ENCODE peak calls at places on chromosomes 6 and 20, in seven cellular contexts. Y is sigmoid colon; H is HepG2; L is AG09309; F is BE2C; X is left lung; C is CD8-positive, alpha-beta T cell. Q is an unnamed sample.
A peak's percentile ranks its signal among the peaks of the same experiment; 100 is the strongest.

GRCh38 chr20:51492167-51493092 is 50.1 kb downstream of the NFATC2 start:
- DNase-seq in Y (no peak), H (no peak), L (no peak), F (no peak), X (peak; percentile 77), C (no peak), Q (no peak)

GRCh38 chr6:20658053-20658452 is 123.8 kb downstream of the CDKAL1 start:
- DNase-seq in Y (no peak), H (peak; percentile 85), L (no peak), F (no peak), X (no peak), C (no peak), Q (no peak)

GRCh38 chr6:25993038-25993684 is 30.6 kb downstream of the TRIM38 start:
- DNase-seq in Y (no peak), H (no peak), L (no peak), F (no peak), X (no peak), C (no peak), Q (no peak)

GRCh38 chr20:32480361-32481199 is 104.6 kb downstream of the NOL4L start:
- DNase-seq in Y (peak; percentile 59), H (no peak), L (no peak), F (no peak), X (no peak), C (no peak), Q (no peak)

GRCh38 chr6:168713013-168713412 is 272.0 kb downstream of the SMOC2 start:
- DNase-seq in Y (no peak), H (no peak), L (no peak), F (no peak), X (peak; percentile 8), C (no peak), Q (no peak)

GRCh38 chr6:149033454-149034241 is 283.9 kb upstream of the TAB2 start:
- DNase-seq in Y (no peak), H (no peak), L (no peak), F (no peak), X (no peak), C (no peak), Q (no peak)

GRCh38 chr6:163031931-163032330 is 304.2 kb downstream of the PACRG start:
- DNase-seq in Y (no peak), H (no peak), L (no peak), F (no peak), X (no peak), C (no peak), Q (no peak)

GRCh38 chr6:6220718-6221117 is 99.7 kb downstream of the F13A1 start:
- DNase-seq in Y (no peak), H (no peak), L (no peak), F (no peak), X (no peak), C (no peak), Q (no peak)

GRCh38 chr6:41546475-41546865 is 289 bp downstream of the FOXP4 start:
- DNase-seq in Y (no peak), H (no peak), L (no peak), F (no peak), X (no peak), C (no peak), Q (peak; percentile 62)

GRCh38 chr6:108492131-108492766 is 68.5 kb upstream of the FOXO3 start:
- DNase-seq in Y (no peak), H (peak; percentile 25), L (peak; percentile 24), F (no peak), X (no peak), C (no peak), Q (peak; percentile 58)

GRCh38 chr6:4780360-4780812 is 4.2 kb downstream of the CDYL start:
- DNase-seq in Y (no peak), H (no peak), L (no peak), F (no peak), X (no peak), C (no peak), Q (peak; percentile 46)

GRCh38 chr20:48052492-48052870 is 267.2 kb upstream of the SULF2 start:
- DNase-seq in Y (no peak), H (no peak), L (no peak), F (peak; percentile 62), X (no peak), C (no peak), Q (peak; percentile 17)

GRCh38 chr6:32163559-32164258 is 686 bp upstream of the EGFL8 start:
- DNase-seq in Y (no peak), H (no peak), L (no peak), F (no peak), X (no peak), C (no peak), Q (no peak)

GRCh38 chr6:119985952-119986736 is 636.6 kb upstream of the MAN1A1 start:
- DNase-seq in Y (peak; percentile 47), H (no peak), L (no peak), F (no peak), X (no peak), C (no peak), Q (no peak)

GRCh38 chr6:163745566-163746400 is 331.3 kb downstream of the QKI start:
- DNase-seq in Y (no peak), H (peak; percentile 56), L (peak; percentile 23), F (no peak), X (no peak), C (no peak), Q (peak; percentile 90)

GRCh38 chr6:31308050-31308844 is 36.4 kb upstream of the HLA-C start:
- DNase-seq in Y (peak; percentile 62), H (no peak), L (no peak), F (no peak), X (peak; percentile 65), C (peak; percentile 48), Q (no peak)

GRCh38 chr20:6519556-6519955 is 247.9 kb upstream of the BMP2 start:
- DNase-seq in Y (no peak), H (no peak), L (no peak), F (no peak), X (no peak), C (no peak), Q (peak; percentile 0)

GRCh38 chr6:143708889-143709288 is 31.1 kb downstream of the PHACTR2 start:
- DNase-seq in Y (no peak), H (no peak), L (no peak), F (no peak), X (no peak), C (no peak), Q (no peak)

GRCh38 chr6:21994821-21995220 is 302.0 kb downstream of the PRL start:
- DNase-seq in Y (no peak), H (no peak), L (no peak), F (no peak), X (no peak), C (no peak), Q (no peak)

GRCh38 chr6:159692303-159693127 is 526 bp downstream of the SOD2 start:
- DNase-seq in Y (peak; percentile 80), H (peak; percentile 41), L (no peak), F (peak; percentile 50), X (peak; percentile 81), C (peak; percentile 16), Q (no peak)

DNA sequence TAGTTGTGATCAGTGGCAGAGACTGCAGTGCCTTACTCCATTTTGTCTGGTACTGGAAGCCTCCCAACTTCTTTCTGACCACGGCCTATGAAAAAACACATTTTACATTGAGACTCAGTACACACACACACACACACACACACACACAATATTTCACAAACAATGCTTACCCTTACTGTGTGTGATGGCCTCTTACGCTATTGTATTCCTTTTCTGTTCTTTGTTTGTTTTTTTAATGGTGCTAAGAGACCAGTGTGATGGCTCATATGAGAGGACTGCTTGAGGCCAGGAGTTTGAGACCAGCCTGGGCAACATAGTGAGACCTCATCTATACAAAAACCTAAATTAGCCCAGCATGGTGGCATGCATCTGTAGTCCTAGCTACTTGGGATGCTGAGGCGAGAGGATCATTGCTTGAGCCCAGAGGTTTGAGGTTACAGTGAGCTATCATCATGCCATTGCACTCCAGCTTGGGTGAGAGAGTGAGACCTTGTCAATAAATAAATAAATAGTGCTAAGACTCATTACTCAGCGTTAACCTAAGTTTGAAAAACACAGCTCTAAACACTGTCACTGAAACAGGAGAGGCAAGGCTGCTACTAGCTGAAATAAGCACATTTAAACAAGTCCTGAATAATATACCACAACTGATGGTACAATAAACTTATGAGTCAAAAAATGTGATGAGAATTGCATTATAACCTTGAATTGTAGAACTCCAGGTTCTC is 13.7 kb upstream of the RNF8 start:
- DNase-seq in Y (no peak), H (no peak), L (no peak), F (no peak), X (no peak), C (no peak), Q (peak; percentile 15)
- H3K4me3 ChIP-seq in Y (no peak overlapping the region), H (peak overlapping the region; percentile 7), L (no peak overlapping the region), F (no peak overlapping the region), X (no peak overlapping the region), C (no peak overlapping the region), Q (no peak overlapping the region)

GRCh38 chr20:31257364-31257763 is at the start of gene DEFB115:
- DNase-seq in Y (no peak), H (no peak), L (no peak), F (no peak), X (no peak), C (no peak), Q (no peak)

GRCh38 chr20:31256959-31257358 is 505 bp upstream of the DEFB115 start:
- DNase-seq in Y (no peak), H (no peak), L (no peak), F (no peak), X (no peak), C (no peak), Q (no peak)

DNA sequence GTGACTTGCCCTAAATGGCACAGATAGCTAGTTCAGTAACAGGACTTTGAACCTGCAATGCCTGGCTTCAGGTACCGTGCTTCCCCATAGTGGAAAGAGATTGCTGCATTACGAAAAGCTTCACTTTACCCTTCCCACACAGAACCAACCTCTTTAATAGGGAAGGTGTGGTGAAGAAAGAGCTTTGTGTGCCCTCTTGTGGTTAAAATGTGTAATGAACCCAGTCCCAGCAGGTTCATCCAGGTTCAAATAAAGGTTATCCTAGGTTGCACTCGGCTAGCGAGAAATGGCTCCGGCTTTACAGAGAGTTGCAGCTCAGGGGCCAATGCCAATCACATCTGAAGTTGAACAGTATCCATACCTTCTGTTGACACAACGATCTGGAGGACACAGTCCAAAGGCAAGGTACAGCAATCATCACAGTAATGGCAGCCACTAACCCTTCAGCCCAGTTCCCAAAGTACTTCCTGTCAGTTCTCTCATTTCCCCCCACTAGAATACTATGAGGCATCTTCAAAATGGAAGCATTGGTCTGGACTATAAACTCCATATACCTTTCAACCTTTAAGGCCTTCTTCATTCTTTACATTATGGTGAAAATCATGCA is 3.0 kb downstream of the DEFB115 start:
- DNase-seq in Y (no peak), H (peak; percentile 66), L (no peak), F (no peak), X (no peak), C (no peak), Q (no peak)
- TF ChIP-seq CTCF in Y (no peak), H (peak; percentile 84), L (peak; percentile 26), F (peak; percentile 76), X (peak; percentile 30), C (no peak), Q (no peak)

GRCh38 chr6:45436544-45437440 is 59.1 kb upstream of the SUPT3H start:
- DNase-seq in Y (no peak), H (no peak), L (no peak), F (no peak), X (no peak), C (no peak), Q (peak; percentile 67)
- H3K4me3 ChIP-seq in Y (no peak overlapping the region), H (no peak overlapping the region), L (no peak overlapping the region), F (no peak overlapping the region), X (no peak overlapping the region), C (no peak overlapping the region), Q (no peak overlapping the region)

GRCh38 chr20:59526242-59527225 is 77.8 kb upstream of the PHACTR3 start:
- DNase-seq in Y (no peak), H (peak; percentile 33), L (no peak), F (no peak), X (no peak), C (no peak), Q (no peak)
- TF ChIP-seq CTCF in Y (no peak), H (peak; percentile 9), L (peak; percentile 38), F (peak; percentile 63), X (no peak), C (no peak), Q (peak; percentile 43)

GRCh38 chr6:169950558-169950957 is 199.1 kb downstream of the ERMARD start:
- DNase-seq in Y (no peak), H (no peak), L (no peak), F (peak; percentile 37), X (no peak), C (no peak), Q (peak; percentile 15)
- H3K4me3 ChIP-seq in Y (no peak overlapping the region), H (no peak overlapping the region), L (no peak overlapping the region), F (no peak overlapping the region), X (no peak overlapping the region), C (no peak overlapping the region), Q (no peak overlapping the region)